ENCODE peak calls at places on chromosomes 7 and 10, in nine cellular contexts. E is WERI-Rb-1; L is mesenchymal stem cell; W is A549; F is CD4-positive, alpha-beta memory T cell; G is IMR-90; C is neural progenitor cell; O is astrocyte; T is prostate gland. N is an unnamed sample.

GRCh38 chr7:69817096-69817495 is 218.8 kb downstream of the AUTS2 start:
- DNase-seq in E (no peak), L (no peak), W (no peak), F (no peak), G (peak; percentile 3), C (no peak), O (peak; percentile 85), T (no peak), N (no peak)

GRCh38 chr7:135666836-135667235 is 4.5 kb downstream of the STMP1 start:
- DNase-seq in E (no peak), L (no peak), W (no peak), F (no peak), G (no peak), C (no peak), O (no peak), T (no peak), N (no peak)

GRCh38 chr7:76191783-76192240 is 9.9 kb upstream of the SRRM3 start:
- DNase-seq in E (peak; percentile 28), L (peak; percentile 57), W (peak; percentile 76), F (no peak), G (peak; percentile 49), C (peak; percentile 67), O (peak; percentile 23), T (no peak), N (no peak)

GRCh38 chr7:4216016-4216415 is 466.1 kb upstream of the FOXK1 start:
- DNase-seq in E (no peak), L (no peak), W (no peak), F (no peak), G (no peak), C (no peak), O (no peak), T (peak; percentile 16), N (no peak)

GRCh38 chr7:77415822-77416620 is at the start of gene GSAP:
- DNase-seq in E (peak; percentile 71), L (peak; percentile 43), W (peak; percentile 31), F (peak; percentile 51), G (no peak), C (peak; percentile 61), O (peak; percentile 14), T (peak; percentile 63), N (peak; percentile 58)

GRCh38 chr10:100744980-100745881 is at the start of gene PAX2:
- DNase-seq in E (peak; percentile 35), L (no peak), W (peak; percentile 44), F (no peak), G (no peak), C (peak; percentile 90), O (no peak), T (no peak), N (no peak)

GRCh38 chr7:132185150-132185549 is 391.1 kb downstream of the PLXNA4 start:
- DNase-seq in E (no peak), L (no peak), W (no peak), F (no peak), G (no peak), C (no peak), O (no peak), T (no peak), N (no peak)

GRCh38 chr10:4083509-4084003 is 298.5 kb upstream of the KLF6 start:
- DNase-seq in E (no peak), L (peak; percentile 72), W (no peak), F (no peak), G (no peak), C (no peak), O (peak; percentile 39), T (no peak), N (no peak)

GRCh38 chr7:4189151-4189570 is 492.9 kb upstream of the FOXK1 start:
- DNase-seq in E (no peak), L (peak; percentile 67), W (no peak), F (no peak), G (peak; percentile 2), C (peak; percentile 17), O (peak; percentile 54), T (peak; percentile 98), N (no peak)

GRCh38 chr10:96292971-96293909 is 11.0 kb upstream of the DNTT start:
- DNase-seq in E (peak; percentile 13), L (peak; percentile 50), W (peak; percentile 59), F (no peak), G (peak; percentile 46), C (peak; percentile 61), O (peak; percentile 7), T (peak; percentile 15), N (peak; percentile 50)

GRCh38 chr10:120841522-120842189 is 9.5 kb upstream of the WDR11 start:
- DNase-seq in E (no peak), L (no peak), W (no peak), F (no peak), G (no peak), C (no peak), O (peak; percentile 39), T (no peak), N (no peak)

GRCh38 chr10:70650104-70650503 is 22.2 kb upstream of the ADAMTS14 start:
- DNase-seq in E (no peak), L (no peak), W (no peak), F (no peak), G (no peak), C (no peak), O (no peak), T (no peak), N (no peak)
- H3K9me3 ChIP-seq in E (peaks cover 27% of the 10 kb centered on the region), L (peaks cover 9% of the 10 kb centered on the region), W (peaks cover 8% of the 10 kb centered on the region), F (no peaks in the 10 kb centered on the region), G (peaks cover 7% of the 10 kb centered on the region), C (no peaks in the 10 kb centered on the region), O (peaks cover 12% of the 10 kb centered on the region), T (no peaks in the 10 kb centered on the region), N (peaks cover 4% of the 10 kb centered on the region)

GRCh38 chr7:22639400-22639799 is 87.6 kb upstream of the IL6 start:
- DNase-seq in E (no peak), L (no peak), W (no peak), F (no peak), G (peak; percentile 95), C (no peak), O (peak; percentile 75), T (no peak), N (no peak)
- H3K9me3 ChIP-seq in E (peaks cover 7% of the 10 kb centered on the region), L (peaks cover 40% of the 10 kb centered on the region), W (peaks cover 31% of the 10 kb centered on the region), F (no peaks in the 10 kb centered on the region), G (peaks cover 4% of the 10 kb centered on the region), C (peaks cover 18% of the 10 kb centered on the region), O (peaks cover 6% of the 10 kb centered on the region), T (no peaks in the 10 kb centered on the region), N (no peaks in the 10 kb centered on the region)

GRCh38 chr10:133444342-133445267 is 9.1 kb upstream of the SCART1 start:
- DNase-seq in E (no peak), L (no peak), W (no peak), F (no peak), G (no peak), C (no peak), O (no peak), T (no peak), N (no peak)

GRCh38 chr10:133445268-133445732 is 8.4 kb upstream of the SCART1 start:
- DNase-seq in E (peak; percentile 2), L (no peak), W (no peak), F (no peak), G (no peak), C (no peak), O (no peak), T (peak; percentile 3), N (no peak)

GRCh38 chr10:133448120-133448519 is 5.6 kb upstream of the SCART1 start:
- DNase-seq in E (no peak), L (no peak), W (no peak), F (no peak), G (no peak), C (no peak), O (no peak), T (no peak), N (no peak)

GRCh38 chr10:133445751-133446708 is 7.7 kb upstream of the SCART1 start:
- DNase-seq in E (peak; percentile 3), L (no peak), W (no peak), F (no peak), G (no peak), C (no peak), O (no peak), T (no peak), N (no peak)

DNA sequence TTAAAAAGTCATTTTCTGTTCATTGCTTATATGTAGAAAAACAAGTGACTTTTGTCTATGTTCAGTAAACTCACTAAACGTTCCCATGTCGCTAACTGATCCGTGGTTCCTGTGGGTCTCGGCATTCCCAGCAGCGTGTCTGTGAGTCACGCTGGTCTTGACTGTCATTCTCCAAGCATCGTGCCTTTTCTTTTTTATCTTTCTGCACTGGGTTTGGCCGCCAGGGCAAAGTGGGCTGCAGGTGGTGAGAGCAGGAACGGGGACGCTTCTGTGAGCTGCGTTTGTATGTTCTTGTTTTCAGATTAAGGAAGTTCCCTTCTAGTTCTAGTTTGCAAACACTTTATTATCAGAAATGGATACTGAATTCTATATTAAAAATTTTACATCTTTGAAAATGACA is 6.8 kb upstream of the SCART1 start:
- DNase-seq in E (no peak), L (no peak), W (no peak), F (no peak), G (no peak), C (no peak), O (no peak), T (no peak), N (no peak)
- H3K9me3 ChIP-seq in E (peaks cover 21% of the 10 kb centered on the region), L (peaks cover 32% of the 10 kb centered on the region), W (peaks cover 47% of the 10 kb centered on the region), F (no peaks in the 10 kb centered on the region), G (peaks cover 15% of the 10 kb centered on the region), C (peaks cover 20% of the 10 kb centered on the region), O (peaks cover 5% of the 10 kb centered on the region), T (no peaks in the 10 kb centered on the region), N (peaks cover 4% of the 10 kb centered on the region)

DNA sequence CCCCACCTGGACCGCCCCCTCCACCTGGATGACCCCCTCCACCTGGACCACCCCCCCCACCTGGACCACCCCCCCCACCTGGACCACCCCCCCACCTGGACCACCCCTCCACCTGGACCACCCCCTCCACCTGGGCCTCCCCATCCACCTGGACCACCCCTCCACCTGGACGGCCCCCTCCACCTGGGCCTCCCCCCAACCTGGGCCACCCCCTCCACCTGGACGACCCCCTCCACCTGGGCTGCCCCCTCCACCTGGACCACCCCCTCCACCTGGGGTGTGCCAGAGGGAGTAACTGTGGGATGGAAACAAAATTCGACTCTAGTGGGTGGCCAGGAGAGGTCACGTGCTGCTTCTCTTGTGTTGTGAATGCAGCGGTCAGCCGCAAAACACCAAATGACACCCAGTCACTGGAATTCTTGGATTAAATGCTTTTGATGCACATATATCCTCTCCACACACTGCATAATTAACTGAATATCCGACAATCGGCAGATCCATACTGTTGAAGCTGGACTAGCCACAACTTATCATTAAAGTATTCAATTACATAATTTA is 316.7 kb downstream of the PTPRN2 start:
- DNase-seq in E (no peak), L (no peak), W (no peak), F (no peak), G (no peak), C (no peak), O (no peak), T (no peak), N (no peak)
- H3K9me3 ChIP-seq in E (no peaks in the 10 kb centered on the region), L (no peaks in the 10 kb centered on the region), W (no peaks in the 10 kb centered on the region), F (no peaks in the 10 kb centered on the region), G (peaks cover 58% of the 10 kb centered on the region), C (no peaks in the 10 kb centered on the region), O (no peaks in the 10 kb centered on the region), T (no peaks in the 10 kb centered on the region), N (no peaks in the 10 kb centered on the region)

DNA sequence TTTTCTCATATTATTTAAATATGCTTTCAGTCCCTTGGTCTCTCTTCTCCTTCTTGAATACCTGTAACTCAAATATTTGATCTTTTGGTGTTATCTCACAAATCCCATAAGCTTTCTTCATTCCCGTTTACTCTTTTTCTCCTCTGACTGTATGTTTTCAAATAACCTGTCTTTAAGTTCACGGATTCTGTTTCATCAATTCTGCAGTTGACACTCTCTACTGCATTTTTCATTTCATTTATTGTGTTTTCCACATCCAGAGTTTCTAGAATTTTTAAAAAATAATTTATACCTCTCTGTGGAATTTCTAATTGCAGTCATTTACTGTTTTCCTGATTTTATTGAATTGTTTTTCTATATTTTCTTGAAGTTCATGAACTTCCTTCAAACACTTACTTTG is 298.4 kb downstream of the PTPRN2 start:
- DNase-seq in E (no peak), L (no peak), W (no peak), F (no peak), G (no peak), C (no peak), O (no peak), T (no peak), N (no peak)
- H3K9me3 ChIP-seq in E (peaks cover 8% of the 10 kb centered on the region), L (peaks cover 53% of the 10 kb centered on the region), W (peaks cover 7% of the 10 kb centered on the region), F (no peaks in the 10 kb centered on the region), G (peaks cover 29% of the 10 kb centered on the region), C (peaks cover 30% of the 10 kb centered on the region), O (peaks cover 4% of the 10 kb centered on the region), T (no peaks in the 10 kb centered on the region), N (no peaks in the 10 kb centered on the region)

N was measured in naive thymus-derived CD4-positive, alpha-beta T cell.